ENCODE peak calls at places on chromosome 14, in seven cellular contexts. R, P, L, B, Y, T and V are unnamed samples.

GRCh38 chr14:75170797-75171196 is 5.6 kb downstream of the TMED10 start:
- DNase-seq in L (no peak), Y (no peak), P (no peak), R (no peak), T (no peak), B (no peak), V (no peak)

GRCh38 chr14:69983317-69983716 is 104.1 kb downstream of the SMOC1 start:
- DNase-seq in R (no peak), Y (no peak), T (no peak), B (no peak), P (no peak), L (no peak), V (no peak)

GRCh38 chr14:60346706-60347105 is 97.7 kb downstream of the PPM1A start:
- DNase-seq in R (peak), P (no peak), B (no peak), Y (no peak), L (no peak), T (no peak), V (no peak)

GRCh38 chr14:64891839-64892375 is 12.2 kb upstream of the SPTB start:
- DNase-seq in L (no peak), Y (peak), B (peak), T (peak), P (peak), R (peak), V (peak)

GRCh38 chr14:89616425-89617141 is 199.6 kb upstream of the FOXN3 start:
- DNase-seq in P (peak), B (no peak), L (no peak), Y (peak), T (peak), R (no peak), V (peak)

GRCh38 chr14:54487771-54488170 is 1.0 kb downstream of the GMFB start:
- DNase-seq in B (peak), P (peak), L (no peak), T (no peak), R (peak), Y (peak), V (no peak)

GRCh38 chr14:32277998-32278397 is 51.1 kb upstream of the AKAP6 start:
- DNase-seq in L (no peak), T (no peak), B (no peak), P (no peak), R (no peak), Y (no peak), V (no peak)

GRCh38 chr14:34450958-34451357 is 11.1 kb downstream of the SPTSSA start:
- DNase-seq in Y (no peak), B (no peak), P (no peak), T (no peak), R (no peak), L (no peak), V (no peak)

GRCh38 chr14:57060276-57060956 is 208.3 kb downstream of the EXOC5 start:
- DNase-seq in L (no peak), Y (no peak), P (peak), R (peak), T (no peak), B (peak), V (peak)

GRCh38 chr14:49975799-49976198 is 82.9 kb downstream of the ARF6 start:
- DNase-seq in B (no peak), L (no peak), R (peak), T (no peak), P (no peak), Y (peak), V (no peak)

GRCh38 chr14:105223770-105224544 is 24.4 kb upstream of the BTBD6 start:
- DNase-seq in R (no peak), T (no peak), B (no peak), P (no peak), L (peak), Y (no peak), V (no peak)

GRCh38 chr14:68779761-68780323 is 13.0 kb downstream of the ZFP36L1 start:
- DNase-seq in B (peak), P (no peak), T (no peak), R (peak), L (no peak), Y (peak), V (no peak)

GRCh38 chr14:24889843-24890242 is 160.1 kb downstream of the STXBP6 start:
- DNase-seq in L (no peak), R (no peak), B (peak), P (no peak), Y (peak), T (no peak), V (no peak)

GRCh38 chr14:53001787-53002378 is 51.0 kb upstream of the FERMT2 start:
- DNase-seq in T (no peak), R (no peak), B (no peak), L (no peak), P (no peak), Y (no peak), V (no peak)

GRCh38 chr14:38616959-38617358 is 361.1 kb upstream of the CLEC14A start:
- DNase-seq in T (no peak), L (no peak), P (no peak), B (no peak), Y (peak), R (peak), V (no peak)

GRCh38 chr14:36238666-36239363 is 62.3 kb upstream of the PTCSC3 start:
- DNase-seq in L (no peak), P (no peak), Y (peak), B (peak), R (peak), T (no peak), V (no peak)

GRCh38 chr14:37147310-37147875 is 25.0 kb downstream of the SLC25A21 start:
- DNase-seq in L (no peak), P (no peak), B (no peak), R (no peak), T (no peak), Y (no peak), V (no peak)

GRCh38 chr14:35438910-35439713 is 34.6 kb upstream of the NFKBIA start:
- DNase-seq in Y (no peak), P (peak), L (no peak), R (peak), B (no peak), T (no peak), V (no peak)

GRCh38 chr14:53861781-53862180 is 94.8 kb downstream of the BMP4 start:
- DNase-seq in R (no peak), P (no peak), B (no peak), T (no peak), Y (peak), L (no peak), V (no peak)

GRCh38 chr14:102279688-102280348 is 25.1 kb downstream of the MOK start:
- DNase-seq in T (no peak), R (peak), B (peak), L (no peak), P (no peak), Y (peak), V (peak)

GRCh38 chr14:64817631-64818030 is 62.1 kb downstream of the SPTB start:
- DNase-seq in Y (no peak), P (no peak), R (no peak), T (no peak), B (no peak), L (no peak), V (no peak)

GRCh38 chr14:76203086-76204001 is 51.6 kb downstream of the GPATCH2L start:
- DNase-seq in T (no peak), Y (peak), P (peak), R (peak), L (peak), B (peak), V (peak)

GRCh38 chr14:85867450-85867849 is 337.5 kb downstream of the FLRT2 start:
- DNase-seq in P (no peak), L (no peak), Y (no peak), B (no peak), T (no peak), R (peak), V (no peak)

GRCh38 chr14:75068294-75069020 is 984 bp upstream of the ZC2HC1C start:
- DNase-seq in R (no peak), T (no peak), Y (no peak), B (no peak), P (no peak), L (no peak), V (no peak)

DNA sequence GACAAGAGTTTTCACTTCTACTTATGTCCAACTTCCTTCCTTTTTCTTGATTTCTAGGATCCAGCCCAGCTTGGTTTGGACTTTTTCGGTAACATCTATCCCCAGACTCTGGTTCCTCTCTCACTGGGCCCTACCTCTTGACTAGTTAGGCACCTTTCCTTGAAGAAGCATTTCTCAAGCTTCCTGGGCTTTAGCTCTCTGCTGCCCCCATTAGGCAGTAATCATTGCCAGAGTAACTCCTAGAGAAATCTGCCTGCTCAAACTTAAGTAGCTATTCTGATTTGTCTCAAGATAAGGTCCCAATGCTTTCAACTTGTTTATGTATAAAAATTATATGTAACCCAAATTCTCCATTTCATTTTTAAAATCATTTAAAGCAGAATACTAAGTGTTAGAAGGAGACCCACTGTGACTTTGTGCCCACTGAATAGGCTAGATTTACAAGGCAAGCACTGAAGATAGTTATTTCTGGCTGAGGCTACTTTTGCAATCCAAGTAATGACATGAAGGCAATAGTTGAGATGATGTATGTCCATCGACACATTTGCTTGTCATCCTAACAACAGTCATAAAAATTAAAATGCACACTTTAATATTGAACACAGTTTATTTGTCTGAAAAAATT is 275.0 kb upstream of the G2E3 start:
- DNase-seq in B (peak), T (peak), R (peak), P (no peak), Y (peak), L (no peak), V (no peak)
- TF ChIP-seq CTCF in B (peak), T (peak), R (peak), P (peak), Y (peak), L (peak), V (peak)

DNA sequence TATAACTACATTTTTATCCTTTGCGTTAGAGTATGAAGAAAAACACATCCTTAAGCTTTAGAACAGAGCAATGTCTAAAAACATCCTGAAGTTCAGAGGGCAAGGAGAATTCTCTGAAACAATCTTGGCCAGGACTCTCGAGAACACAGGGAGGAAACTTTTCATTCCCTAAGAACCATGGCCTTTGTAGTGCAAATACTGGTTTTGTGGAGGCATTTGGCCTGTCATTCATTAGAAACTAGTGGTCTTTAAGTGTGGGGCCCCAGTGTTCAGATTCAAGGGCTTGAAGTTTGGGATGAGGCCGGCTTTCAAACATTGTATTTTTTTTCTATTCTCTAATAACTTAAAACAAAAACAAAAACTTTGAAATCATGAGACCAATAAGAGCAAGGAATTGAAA is 151.3 kb downstream of the DACT1 start:
- DNase-seq in L (no peak), R (no peak), B (no peak), T (no peak), Y (no peak), P (no peak), V (no peak)
- TF ChIP-seq CTCF in L (no peak), R (no peak), B (no peak), T (no peak), Y (no peak), P (no peak), V (no peak)

GRCh38 chr14:51554953-51555352 is 96.8 kb upstream of the FRMD6 start:
- DNase-seq in Y (peak), T (no peak), P (no peak), L (no peak), B (no peak), R (peak), V (no peak)
- TF ChIP-seq CTCF in Y (peak), T (no peak), P (peak), L (no peak), B (no peak), R (peak), V (peak)

DNA sequence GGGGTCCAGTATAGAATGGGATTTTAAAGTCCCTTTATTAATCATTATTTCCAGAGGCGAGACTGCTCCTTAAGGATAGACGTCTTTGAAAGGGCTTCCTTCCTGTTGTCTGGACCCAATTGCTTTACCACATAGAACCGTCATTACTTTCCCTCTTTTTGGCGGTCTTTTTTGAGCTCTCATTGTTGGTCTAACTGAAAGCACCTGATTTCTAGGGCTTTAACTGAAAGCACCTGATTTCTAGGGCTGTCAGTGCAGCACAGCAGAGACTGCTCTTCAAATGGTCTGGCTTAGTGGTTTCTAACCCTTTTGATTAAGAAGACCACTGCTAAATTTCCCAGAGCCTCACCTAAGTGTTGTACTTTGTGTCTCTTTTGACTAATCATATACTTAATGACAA is 95.8 kb downstream of the PRKCH start:
- DNase-seq in T (no peak), B (no peak), Y (no peak), R (no peak), L (no peak), P (no peak), V (no peak)
- TF ChIP-seq CTCF in T (no peak), B (no peak), Y (no peak), R (no peak), L (no peak), P (no peak), V (no peak)

GRCh38 chr14:100728962-100729361 is 2.3 kb downstream of the DLK1 start:
- DNase-seq in L (no peak), R (no peak), B (no peak), P (no peak), T (no peak), Y (no peak), V (no peak)
- TF ChIP-seq CTCF in L (no peak), R (no peak), B (no peak), P (no peak), T (no peak), Y (no peak), V (no peak)

DNA sequence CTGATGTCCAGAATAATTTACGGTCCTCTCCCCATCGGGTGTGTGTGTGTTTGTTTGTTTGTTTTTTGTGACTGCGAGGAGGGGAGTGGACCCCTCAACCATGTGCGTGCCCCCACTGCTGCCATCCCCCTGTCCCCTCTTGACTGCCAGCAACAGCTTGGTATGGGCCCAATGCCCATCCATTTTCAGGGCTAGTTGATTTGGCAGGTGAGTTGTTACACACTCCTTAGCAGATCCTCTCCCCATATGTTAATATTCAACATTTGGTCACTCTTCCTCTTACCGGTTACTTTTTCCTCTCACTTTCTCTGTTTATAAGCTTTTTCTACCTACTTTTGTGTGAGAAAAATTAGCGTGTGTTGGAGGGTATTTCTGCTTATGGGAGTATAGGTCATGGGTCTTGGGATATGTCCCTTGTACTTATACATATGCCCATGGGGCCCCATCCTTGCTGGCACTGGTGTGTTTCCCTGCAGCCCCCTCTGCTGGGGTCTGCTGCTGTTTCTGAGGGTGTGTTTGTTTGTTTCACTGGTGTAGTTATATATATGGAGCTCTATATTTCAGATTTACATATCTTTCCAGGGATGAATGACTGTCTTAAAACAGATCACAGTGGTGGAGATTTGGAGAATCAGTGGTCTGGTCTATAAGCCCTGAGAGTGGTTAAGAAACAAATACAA is 33.8 kb downstream of the ZFHX2 start:
- DNase-seq in Y (no peak), B (no peak), T (no peak), R (no peak), P (no peak), L (no peak), V (no peak)
- TF ChIP-seq CTCF in Y (no peak), B (no peak), T (no peak), R (no peak), P (no peak), L (no peak), V (no peak)